ENCODE peak calls at places on chromosomes 4 and X, in four cellular contexts. One of them, this sample, is unnamed.
A peak's percentile ranks its signal among the peaks of the same experiment; 100 is the strongest.

GRCh38 chr4:95165926-95166524 is 382.7 kb downstream of the UNC5C start:
- DNase-seq in AML-193: peak; percentile 40
- DNase-seq in NCI-H1694: peak; percentile 24
- DNase-seq in dermis blood vessel endothelial cell: peak; percentile 74
- DNase-seq in this sample: peak; percentile 63

GRCh38 chr4:189035654-189036053 is 896.4 kb downstream of the TRIML1 start:
- DNase-seq in NCI-H1694: no peak
- DNase-seq in dermis blood vessel endothelial cell: no peak
- DNase-seq in AML-193: no peak
- DNase-seq in this sample: no peak

GRCh38 chr4:100823066-100823992 is 305.5 kb upstream of the EMCN start:
- DNase-seq in NCI-H1694: no peak
- DNase-seq in AML-193: no peak
- DNase-seq in dermis blood vessel endothelial cell: no peak
- DNase-seq in this sample: no peak

GRCh38 chr4:93730760-93731159 is 97.8 kb upstream of the ATOH1 start:
- DNase-seq in dermis blood vessel endothelial cell: no peak
- DNase-seq in AML-193: no peak
- DNase-seq in NCI-H1694: no peak
- DNase-seq in this sample: no peak

GRCh38 chrX:120262781-120263719 is 12.4 kb downstream of the ZBTB33 start:
- DNase-seq in AML-193: no peak
- DNase-seq in NCI-H1694: no peak
- DNase-seq in dermis blood vessel endothelial cell: no peak
- DNase-seq in this sample: peak; percentile 96

GRCh38 chrX:140149761-140150160 is 184.4 kb upstream of the CXorf66 start:
- DNase-seq in NCI-H1694: no peak
- DNase-seq in AML-193: no peak
- DNase-seq in dermis blood vessel endothelial cell: no peak
- DNase-seq in this sample: no peak

GRCh38 chr4:28490669-28491068 is 1630.0 kb downstream of the STIM2 start:
- DNase-seq in NCI-H1694: no peak
- DNase-seq in AML-193: no peak
- DNase-seq in dermis blood vessel endothelial cell: no peak
- DNase-seq in this sample: no peak

GRCh38 chr4:8707045-8707781 is 114.6 kb downstream of the CPZ start:
- DNase-seq in AML-193: no peak
- DNase-seq in NCI-H1694: no peak
- DNase-seq in dermis blood vessel endothelial cell: no peak
- DNase-seq in this sample: no peak

GRCh38 chr4:163816494-163816893 is 322.0 kb downstream of the TMA16 start:
- DNase-seq in AML-193: no peak
- DNase-seq in dermis blood vessel endothelial cell: no peak
- DNase-seq in NCI-H1694: no peak
- DNase-seq in this sample: no peak

GRCh38 chr4:3430524-3430923 is 11.2 kb upstream of the HGFAC start:
- DNase-seq in dermis blood vessel endothelial cell: no peak
- DNase-seq in AML-193: no peak
- DNase-seq in NCI-H1694: no peak
- DNase-seq in this sample: no peak

GRCh38 chr4:31682796-31683195 is 962.6 kb downstream of the PCDH7 start:
- DNase-seq in NCI-H1694: no peak
- DNase-seq in dermis blood vessel endothelial cell: no peak
- DNase-seq in AML-193: no peak
- DNase-seq in this sample: no peak

GRCh38 chr4:5191831-5192230 is 140.6 kb downstream of the STK32B start:
- DNase-seq in AML-193: no peak
- DNase-seq in dermis blood vessel endothelial cell: no peak
- DNase-seq in NCI-H1694: no peak
- DNase-seq in this sample: no peak

GRCh38 chr4:52750819-52751348 is 341 bp downstream of the ERVMER34-1 start:
- DNase-seq in NCI-H1694: no peak
- DNase-seq in dermis blood vessel endothelial cell: peak; percentile 35
- DNase-seq in AML-193: no peak
- DNase-seq in this sample: no peak

GRCh38 chr4:117357422-117357821 is 272.0 kb upstream of the TRAM1L1 start:
- DNase-seq in NCI-H1694: no peak
- DNase-seq in AML-193: no peak
- DNase-seq in dermis blood vessel endothelial cell: no peak
- DNase-seq in this sample: no peak

GRCh38 chrX:66672106-66672505 is 33.2 kb upstream of the EDA2R start:
- DNase-seq in NCI-H1694: no peak
- DNase-seq in AML-193: no peak
- DNase-seq in dermis blood vessel endothelial cell: no peak
- DNase-seq in this sample: no peak